ENCODE peak calls at places on chromosomes 2 and 18, in seven cellular contexts. T, B, O, P, V, G and C are unnamed samples. For H3K9me3, the result is how much of the 10 kb centered on the place peaks cover.

GRCh38 chr18:8468911-8469310 is 140.3 kb upstream of the RAB12 start:
- DNase-seq in P (no peak), V (peak), T (no peak), O (no peak), G (no peak), B (no peak), C (no peak)

GRCh38 chr2:39686470-39686869 is 20.8 kb downstream of the TMEM178A start:
- DNase-seq in V (no peak), O (no peak), P (no peak), T (no peak), B (no peak), G (no peak), C (no peak)

GRCh38 chr2:11687736-11688135 is 17.7 kb upstream of the NTSR2 start:
- DNase-seq in P (peak), G (no peak), O (no peak), V (no peak), B (no peak), T (no peak), C (no peak)

GRCh38 chr2:9778012-9778411 is 65.3 kb upstream of the TAF1B start:
- DNase-seq in O (peak), V (no peak), P (peak), G (peak), T (no peak), B (no peak), C (no peak)

GRCh38 chr2:227545990-227546389 is 52.7 kb upstream of the SCYGR2 start:
- DNase-seq in B (no peak), P (peak), T (no peak), V (no peak), G (no peak), O (no peak), C (no peak)

GRCh38 chr18:32289480-32290075 is 99.7 kb downstream of the MEP1B start:
- DNase-seq in G (peak), O (no peak), P (no peak), V (peak), T (no peak), B (peak), C (peak)

GRCh38 chr2:169961911-169962310 is 134.7 kb downstream of the UBR3 start:
- DNase-seq in V (peak), O (no peak), T (no peak), P (no peak), B (no peak), G (no peak), C (no peak)

GRCh38 chr18:58345875-58346274 is 283.0 kb downstream of the ALPK2 start:
- DNase-seq in G (no peak), B (no peak), O (no peak), V (no peak), P (no peak), T (no peak), C (no peak)

GRCh38 chr18:62152844-62153243 is 34.0 kb downstream of the PIGN start:
- DNase-seq in V (no peak), B (no peak), O (no peak), G (no peak), P (no peak), T (no peak), C (no peak)

DNA sequence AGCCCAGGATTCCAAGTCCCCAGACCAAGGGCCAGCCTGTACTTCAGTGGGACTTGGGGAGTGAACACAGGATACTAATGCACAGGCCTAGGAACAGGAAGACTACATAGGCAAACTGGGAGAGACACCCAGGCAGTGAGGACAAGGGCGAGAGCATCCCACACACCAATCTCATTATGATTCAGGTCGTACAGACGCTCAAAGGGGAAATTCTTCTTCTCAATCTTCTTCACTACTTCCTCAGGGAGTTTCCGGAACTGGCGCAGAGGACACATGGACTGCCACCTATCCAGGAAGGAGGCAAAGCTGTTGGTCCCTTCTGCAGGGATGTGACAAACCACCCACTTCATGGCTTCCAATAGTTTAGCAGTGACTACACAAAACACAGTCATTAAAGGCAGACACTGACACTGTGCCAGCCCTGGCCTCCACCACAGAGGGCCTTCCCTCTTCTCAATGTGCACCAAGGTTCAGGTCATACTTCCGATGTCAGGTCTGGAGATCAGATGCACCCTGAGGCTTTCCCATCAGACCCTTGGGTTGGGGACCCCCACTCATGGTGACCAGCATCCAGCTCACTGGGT is 18.0 kb downstream of the SNRNP200 start:
- DNase-seq in P (no peak), G (no peak), V (no peak), B (no peak), O (no peak), T (no peak), C (no peak)
- TF ChIP-seq POLR2A in P (no peak), G (no peak), V (no peak), B (no peak), O (no peak), T (no peak), C (no peak)

GRCh38 chr18:73218293-73218692 is 350.5 kb upstream of the NETO1 start:
- DNase-seq in V (no peak), G (no peak), B (no peak), O (no peak), P (no peak), T (no peak), C (no peak)
- H3K9me3 ChIP-seq in V (under half), G (under half), B (under half), O (under half), P (under half), T (under half), C (under half)

GRCh38 chr18:26549486-26550435 is 1.4 kb upstream of the KCTD1 start:
- DNase-seq in B (peak), O (no peak), V (peak), P (peak), G (peak), T (no peak), C (peak)
- TF ChIP-seq POLR2A in B (no peak), O (no peak), V (no peak), P (no peak), G (no peak), T (no peak), C (peak)

DNA sequence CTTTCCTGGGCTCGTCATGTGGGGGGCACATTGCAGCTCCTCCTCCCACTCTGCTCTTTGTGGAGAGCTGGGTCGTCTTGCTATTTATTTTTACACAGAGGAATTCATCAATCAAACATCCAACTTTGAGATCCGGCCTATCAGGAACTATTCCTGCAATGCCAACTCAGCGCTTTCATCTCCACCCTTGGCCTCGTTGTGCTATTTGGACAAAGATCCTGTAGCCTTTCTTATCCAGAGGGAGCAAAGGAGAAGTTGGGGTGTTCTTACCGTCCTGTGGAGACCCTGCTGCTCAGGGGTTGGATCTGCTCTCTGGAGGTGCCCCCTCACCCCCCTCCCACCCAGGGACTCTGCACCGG is 92.1 kb downstream of the ASB1 start:
- DNase-seq in V (no peak), O (no peak), P (no peak), B (no peak), T (no peak), G (no peak), C (no peak)
- H3K9me3 ChIP-seq in V (under half), O (under half), P (under half), B (under half), T (under half), G (under half), C (under half)

DNA sequence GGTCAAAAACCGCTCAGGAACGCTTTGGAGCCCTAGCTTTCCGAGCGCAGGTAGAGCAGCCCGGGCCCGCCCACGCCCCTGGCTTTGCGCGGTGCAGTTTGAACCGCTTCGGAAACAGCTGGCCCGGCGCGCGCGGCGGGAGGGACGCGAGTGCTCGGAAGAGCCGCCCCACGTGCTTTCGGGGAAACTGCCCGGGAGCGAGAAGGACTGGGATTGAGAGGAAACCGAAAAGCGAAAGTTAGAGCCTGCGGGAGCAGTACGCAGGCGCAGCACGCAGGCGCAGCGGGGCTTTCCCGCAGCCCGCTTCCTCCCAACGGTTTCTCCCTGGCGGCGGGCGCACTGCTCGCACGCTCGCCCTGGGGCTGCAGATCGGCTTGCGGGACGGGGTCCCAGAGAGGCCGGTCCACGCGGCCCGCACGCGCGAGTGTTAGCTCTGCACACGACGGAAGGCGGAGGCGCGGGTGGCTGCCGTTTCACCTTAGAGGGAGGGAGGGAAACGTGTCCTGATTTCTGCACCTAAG is 6.3 kb upstream of the STAT1 start:
- DNase-seq in O (peak), G (peak), T (peak), V (peak), B (peak), P (peak), C (peak)
- TF ChIP-seq POLR2A in O (peak), G (peak), T (peak), V (peak), B (peak), P (peak), C (peak)

GRCh38 chr2:62283147-62283546 is 87.2 kb downstream of the B3GNT2 start:
- DNase-seq in P (no peak), T (no peak), V (no peak), O (no peak), G (no peak), B (no peak), C (no peak)
- H3K9me3 ChIP-seq in P (under half), T (under half), V (under half), O (under half), G (under half), B (under half), C (under half)

GRCh38 chr18:30987479-30988241 is 54.9 kb downstream of the DSC3 start:
- DNase-seq in V (no peak), O (peak), P (no peak), B (peak), T (no peak), G (no peak), C (no peak)
- TF ChIP-seq POLR2A in V (no peak), O (no peak), P (no peak), B (no peak), T (no peak), G (no peak), C (no peak)

DNA sequence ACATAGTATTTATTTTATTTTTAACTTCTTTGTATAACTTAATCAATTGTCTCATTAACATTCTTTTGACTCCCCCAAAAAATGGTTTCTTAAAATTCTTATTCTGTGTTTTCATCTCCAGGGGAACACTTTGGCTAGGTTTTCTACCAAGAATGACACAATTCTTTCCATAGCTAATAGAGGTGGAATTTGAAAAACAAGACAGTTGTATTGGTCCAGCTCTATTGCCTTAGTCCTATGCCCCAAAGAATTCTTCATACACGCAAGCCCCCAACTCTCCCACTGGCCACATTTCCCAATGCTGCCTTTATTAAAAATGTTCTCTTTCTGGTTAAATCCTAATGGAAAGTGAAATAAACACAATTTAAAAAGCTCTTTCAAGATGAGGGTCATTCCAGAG is 104.6 kb upstream of the PKDCC start:
- DNase-seq in O (no peak), P (no peak), B (no peak), V (no peak), G (no peak), T (no peak), C (no peak)
- H3K9me3 ChIP-seq in O (under half), P (under half), B (under half), V (under half), G (under half), T (under half), C (under half)

GRCh38 chr2:240876475-240877251 is 8.0 kb downstream of the AGXT start:
- DNase-seq in P (peak), T (no peak), V (no peak), G (no peak), B (peak), O (no peak), C (no peak)
- TF ChIP-seq POLR2A in P (no peak), T (no peak), V (no peak), G (no peak), B (no peak), O (no peak), C (no peak)